ENCODE peak calls at places on chromosomes 3 and 15, in five cellular contexts. Z, Q, O, X and E are unnamed samples.
A peak's percentile ranks its signal among the peaks of the same experiment; 100 is the strongest.

GRCh38 chr3:153290278-153291015 is 128.4 kb downstream of the RAP2B start:
- DNase-seq in Q (no peak), Z (no peak), X (no peak), O (no peak), E (no peak)

GRCh38 chr3:55567615-55568014 is 80.5 kb upstream of the WNT5A start:
- DNase-seq in Q (peak; percentile 59), X (peak; percentile 18), Z (no peak), O (no peak), E (no peak)

GRCh38 chr3:131549340-131549739 is 46.6 kb upstream of the MRPL3 start:
- DNase-seq in X (no peak), Q (no peak), O (no peak), Z (no peak), E (no peak)

GRCh38 chr3:115517457-115518050 is 105.8 kb upstream of the GAP43 start:
- DNase-seq in O (no peak), Q (no peak), X (no peak), Z (no peak), E (no peak)

GRCh38 chr15:63597033-63597790 is at the start of gene FBXL22:
- DNase-seq in Z (no peak), X (peak; percentile 73), O (no peak), Q (peak; percentile 26), E (peak; percentile 35)

GRCh38 chr3:183285828-183286457 is 32.9 kb downstream of the B3GNT5 start:
- DNase-seq in Z (peak; percentile 96), O (peak; percentile 97), Q (peak; percentile 84), X (peak; percentile 98), E (peak; percentile 67)

GRCh38 chr3:136919799-136920580 is 37.8 kb upstream of the IL20RB start:
- DNase-seq in O (no peak), X (peak; percentile 47), Z (no peak), Q (no peak), E (no peak)

GRCh38 chr15:76170426-76170800 is 110.6 kb downstream of the TMEM266 start:
- DNase-seq in O (no peak), Q (no peak), X (no peak), Z (no peak), E (no peak)

GRCh38 chr3:61545716-61546115 is 15.7 kb upstream of the PTPRG start:
- DNase-seq in O (no peak), X (no peak), Q (no peak), Z (no peak), E (no peak)

GRCh38 chr15:67241132-67241855 is 13.2 kb downstream of the AAGAB start:
- DNase-seq in X (no peak), Z (no peak), Q (no peak), O (no peak), E (no peak)

GRCh38 chr15:98745650-98746374 is 97.5 kb downstream of the IGF1R start:
- DNase-seq in O (no peak), X (peak; percentile 70), Z (no peak), Q (no peak), E (no peak)

GRCh38 chr15:38611228-38611627 is 46.6 kb upstream of the RASGRP1 start:
- DNase-seq in Z (no peak), Q (no peak), O (no peak), X (no peak), E (no peak)

GRCh38 chr3:12501360-12502020 is 17.2 kb downstream of the TSEN2 start:
- DNase-seq in X (peak; percentile 10), Q (no peak), Z (no peak), O (no peak), E (no peak)

GRCh38 chr15:100764778-100765457 is 114.7 kb upstream of the ALDH1A3 start:
- DNase-seq in X (peak; percentile 93), Q (peak; percentile 52), Z (peak; percentile 50), O (no peak), E (no peak)

GRCh38 chr3:95228416-95228815 is 1165.6 kb downstream of the NSUN3 start:
- DNase-seq in O (no peak), Q (no peak), X (no peak), Z (no peak), E (no peak)

GRCh38 chr3:12681586-12682371 is 17.9 kb upstream of the RAF1 start:
- DNase-seq in X (peak; percentile 55), Q (no peak), O (no peak), Z (no peak), E (no peak)

GRCh38 chr3:185713015-185713414 is 111.8 kb downstream of the IGF2BP2 start:
- DNase-seq in X (no peak), Q (peak; percentile 51), O (no peak), Z (no peak), E (no peak)

GRCh38 chr15:45146405-45146804 is 16.6 kb downstream of the DUOX1 start:
- DNase-seq in X (no peak), Z (no peak), O (no peak), Q (no peak), E (no peak)

GRCh38 chr15:61780278-61780677 is 280.0 kb downstream of the VPS13C start:
- DNase-seq in Z (no peak), X (no peak), Q (no peak), O (no peak), E (no peak)

GRCh38 chr15:70379134-70379533 is 281.4 kb upstream of the TLE3 start:
- DNase-seq in O (no peak), Z (peak; percentile 16), X (no peak), Q (no peak), E (no peak)

GRCh38 chr15:40737048-40737447 is 18.0 kb downstream of the RMDN3 start:
- DNase-seq in Q (no peak), X (no peak), Z (no peak), O (no peak), E (no peak)

GRCh38 chr3:168877899-168878298 is 782.2 kb upstream of the GOLIM4 start:
- DNase-seq in X (no peak), Q (peak; percentile 33), Z (no peak), O (no peak), E (no peak)

GRCh38 chr15:68352401-68353062 is 75.0 kb downstream of the FEM1B start:
- DNase-seq in Z (peak; percentile 76), Q (peak; percentile 54), X (peak; percentile 96), O (no peak), E (no peak)

GRCh38 chr3:46913644-46914043 is 36.1 kb downstream of the PTH1R start:
- DNase-seq in O (no peak), X (peak; percentile 66), Q (peak; percentile 47), Z (no peak), E (no peak)

GRCh38 chr3:9727041-9727595 is 4.4 kb upstream of the BRPF1 start:
- DNase-seq in Q (no peak), O (peak; percentile 62), Z (no peak), X (no peak), E (no peak)

GRCh38 chr3:120907659-120908029 is 361 bp upstream of the STXBP5L start:
- DNase-seq in Q (no peak), Z (no peak), O (no peak), X (no peak), E (no peak)

GRCh38 chr15:69074843-69075224 is 60.3 kb downstream of the NOX5 start:
- DNase-seq in Q (peak; percentile 64), Z (no peak), X (no peak), O (no peak), E (no peak)

GRCh38 chr3:133888739-133889340 is 6.8 kb downstream of the RAB6B start:
- DNase-seq in Q (no peak), Z (peak; percentile 28), X (no peak), O (no peak), E (no peak)
- TF ChIP-seq CTCF in Q (no peak), Z (no peak), X (no peak), O (no peak), E (no peak)

DNA sequence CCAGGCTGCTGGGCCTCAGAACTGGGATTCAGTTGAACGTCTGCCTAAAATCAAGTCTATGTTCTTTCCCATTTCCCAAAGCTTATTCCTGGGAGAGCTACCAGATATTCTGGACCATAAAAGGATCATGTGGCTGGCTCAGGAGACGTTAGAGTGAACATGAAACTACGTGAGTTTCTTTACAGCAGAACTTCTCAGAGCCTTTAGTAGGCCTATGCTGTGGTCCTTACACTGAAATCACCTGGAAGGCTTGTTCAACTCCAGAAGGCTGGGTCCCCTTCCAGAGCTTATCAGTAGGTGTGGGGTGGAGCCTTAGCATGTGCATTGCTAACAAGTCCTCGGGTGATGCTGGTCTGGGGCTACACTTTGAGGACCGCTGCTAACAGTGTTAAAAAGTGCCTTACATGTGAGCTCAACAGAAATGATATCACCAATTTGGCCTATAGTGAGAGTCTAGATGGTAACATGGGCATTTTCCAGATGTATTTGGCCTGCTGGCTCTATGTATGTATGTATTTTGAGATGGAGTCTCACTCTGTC is 50.7 kb downstream of the LMCD1 start:
- DNase-seq in O (no peak), Z (no peak), X (no peak), Q (no peak), E (no peak)
- H3K4me1 ChIP-seq in O (no peaks in the 10 kb centered on the region), Z (no peaks in the 10 kb centered on the region), X (peaks cover 23% of the 10 kb centered on the region), Q (peaks cover 26% of the 10 kb centered on the region), E (peaks cover 75% of the 10 kb centered on the region)

DNA sequence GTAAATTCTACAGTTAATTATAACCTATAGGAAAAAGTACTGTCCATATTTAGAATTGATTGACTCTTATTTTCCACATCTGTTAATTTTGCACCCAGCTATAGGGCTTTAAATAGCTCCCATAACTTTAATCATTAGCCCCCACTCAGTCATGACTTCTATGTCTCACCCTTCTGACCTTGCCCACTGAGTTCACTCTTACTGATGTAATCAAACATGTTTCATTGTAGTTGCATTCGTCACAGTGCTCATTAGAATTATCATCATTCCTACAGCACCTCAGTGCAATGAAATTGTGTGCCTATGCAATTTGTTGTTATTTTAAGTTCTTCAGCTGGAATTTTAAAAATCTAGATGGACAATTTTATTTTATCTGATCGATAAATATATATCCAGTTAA is 151.4 kb downstream of the TIGIT start:
- DNase-seq in Q (no peak), Z (no peak), X (no peak), O (no peak), E (no peak)
- TF ChIP-seq CTCF in Q (no peak), Z (no peak), X (no peak), O (no peak), E (no peak)

GRCh38 chr15:89761929-89762328 is 10.9 kb upstream of the MESP1 start:
- DNase-seq in Z (no peak), X (no peak), O (no peak), Q (peak; percentile 47), E (no peak)

GRCh38 chr15:89761009-89761831 is 10.2 kb upstream of the MESP1 start:
- DNase-seq in Q (no peak), X (no peak), Z (no peak), O (no peak), E (no peak)

GRCh38 chr15:89758981-89759380 is 7.9 kb upstream of the MESP1 start:
- DNase-seq in O (no peak), Q (no peak), Z (no peak), X (no peak), E (no peak)

GRCh38 chr15:89759835-89760234 is 8.8 kb upstream of the MESP1 start:
- DNase-seq in X (no peak), O (no peak), Q (no peak), Z (no peak), E (no peak)

GRCh38 chr15:89760303-89761008 is 9.4 kb upstream of the MESP1 start:
- DNase-seq in Q (peak; percentile 86), O (peak; percentile 32), Z (peak; percentile 84), X (peak; percentile 17), E (peak; percentile 86)
- H3K4me1 ChIP-seq in Q (peaks cover 10% of the 10 kb centered on the region), O (no peaks in the 10 kb centered on the region), Z (no peaks in the 10 kb centered on the region), X (no peaks in the 10 kb centered on the region), E (no peaks in the 10 kb centered on the region)

GRCh38 chr15:26985050-26985449 is 14.1 kb downstream of the GABRG3 start:
- DNase-seq in Z (no peak), O (no peak), Q (no peak), X (no peak), E (no peak)

GRCh38 chr15:26981492-26981891 is 10.5 kb downstream of the GABRG3 start:
- DNase-seq in O (no peak), Q (no peak), Z (no peak), X (no peak), E (no peak)

GRCh38 chr15:26983822-26984221 is 12.8 kb downstream of the GABRG3 start:
- DNase-seq in Z (no peak), X (no peak), Q (no peak), O (no peak), E (no peak)
- TF ChIP-seq CTCF in Z (no peak), X (no peak), Q (no peak), O (no peak), E (no peak)

GRCh38 chr3:71366991-71367604 is 216.4 kb downstream of the FOXP1 start:
- DNase-seq in O (no peak), Q (no peak), X (peak; percentile 12), Z (no peak), E (no peak)
- H3K4me1 ChIP-seq in O (peaks cover 69% of the 10 kb centered on the region), Q (no peaks in the 10 kb centered on the region), X (no peaks in the 10 kb centered on the region), Z (no peaks in the 10 kb centered on the region), E (peaks cover 14% of the 10 kb centered on the region)